ENCODE peak calls at places on chromosome 5, in seven cellular contexts. G is iris pigment epithelial cell, P is NCI-H1417, Z is T-helper 2 cell, M is anterior cingulate cortex, L is AG09319, A is GM12891. E is an unnamed sample.

GRCh38 chr5:179872356-179873160 is 13.9 kb upstream of the MRNIP start:
- DNase-seq in M (no peak), L (no peak), Z (no peak), G (no peak), P (no peak), A (no peak), E (no peak)

GRCh38 chr5:22109315-22109714 is 743.8 kb downstream of the CDH12 start:
- DNase-seq in P (no peak), A (no peak), L (no peak), Z (no peak), M (no peak), G (no peak), E (no peak)

GRCh38 chr5:56161927-56162326 is 71.2 kb downstream of the ANKRD55 start:
- DNase-seq in P (no peak), G (no peak), M (no peak), L (no peak), A (no peak), Z (no peak), E (no peak)

GRCh38 chr5:39428639-39429038 is 3.9 kb upstream of the DAB2 start:
- DNase-seq in L (no peak), A (no peak), Z (no peak), M (no peak), P (no peak), G (no peak), E (no peak)

GRCh38 chr5:38853753-38854470 is 8.1 kb downstream of the OSMR start:
- DNase-seq in L (no peak), M (no peak), Z (no peak), A (no peak), G (peak), P (no peak), E (no peak)

GRCh38 chr5:111830333-111830732 is 73.3 kb upstream of the NREP start:
- DNase-seq in G (peak), M (no peak), L (no peak), Z (no peak), P (no peak), A (no peak), E (no peak)

GRCh38 chr5:10488144-10488543 is 46.5 kb downstream of the ROPN1L start:
- DNase-seq in G (no peak), L (no peak), Z (no peak), A (no peak), M (no peak), P (no peak), E (no peak)

GRCh38 chr5:89313804-89314588 is 431.0 kb upstream of the MEF2C start:
- DNase-seq in P (no peak), A (peak), G (peak), Z (no peak), L (peak), M (no peak), E (no peak)

GRCh38 chr5:61817472-61818326 is 485.6 kb downstream of the ZSWIM6 start:
- DNase-seq in L (peak), P (no peak), G (peak), Z (no peak), M (peak), A (no peak), E (peak)

GRCh38 chr5:179261301-179262125 is 83.7 kb downstream of the ADAMTS2 start:
- DNase-seq in P (no peak), Z (no peak), A (no peak), G (peak), L (no peak), M (no peak), E (no peak)

E was measured in NCI-H748 treated with DMSO at 0.1 percent for 48 hours.